ENCODE peak calls at places on chromosomes 2 and 18, in ten cellular contexts. One of them, this sample, is unnamed.

GRCh38 chr2:141020346-141020745 is 1110.5 kb downstream of the LRP1B start:
- DNase-seq in PC-3: no peak
- DNase-seq in keratinocyte: no peak
- DNase-seq in neural progenitor cell: no peak
- DNase-seq in fibroblast of lung: no peak
- DNase-seq in HepG2: no peak
- DNase-seq in HCT116: no peak
- DNase-seq in MM.1S: no peak
- DNase-seq in astrocyte: no peak
- DNase-seq in H1: no peak
- DNase-seq in this sample: no peak

GRCh38 chr2:8796878-8797550 is 40.4 kb downstream of the KIDINS220 start:
- DNase-seq in PC-3: no peak
- DNase-seq in keratinocyte: no peak
- DNase-seq in neural progenitor cell: no peak
- DNase-seq in fibroblast of lung: no peak
- DNase-seq in HepG2: no peak
- DNase-seq in HCT116: no peak
- DNase-seq in MM.1S: peak; percentile 48
- DNase-seq in astrocyte: no peak
- DNase-seq in H1: no peak
- DNase-seq in this sample: no peak

GRCh38 chr2:200962821-200963128 is 685 bp downstream of the ORC2 start:
- DNase-seq in PC-3: no peak
- DNase-seq in keratinocyte: no peak
- DNase-seq in neural progenitor cell: no peak
- DNase-seq in fibroblast of lung: no peak
- DNase-seq in HepG2: no peak
- DNase-seq in HCT116: no peak
- DNase-seq in MM.1S: no peak
- DNase-seq in astrocyte: no peak
- DNase-seq in H1: no peak
- DNase-seq in this sample: no peak

GRCh38 chr2:108640731-108641130 is 78.6 kb upstream of the RANBP2 start:
- DNase-seq in PC-3: peak; percentile 78
- DNase-seq in keratinocyte: no peak
- DNase-seq in neural progenitor cell: no peak
- DNase-seq in fibroblast of lung: peak; percentile 94
- DNase-seq in HepG2: no peak
- DNase-seq in HCT116: no peak
- DNase-seq in MM.1S: no peak
- DNase-seq in astrocyte: peak; percentile 94
- DNase-seq in H1: no peak
- DNase-seq in this sample: no peak

GRCh38 chr18:76970749-76971148 is 148.4 kb downstream of the ZNF236 start:
- DNase-seq in PC-3: no peak
- DNase-seq in keratinocyte: no peak
- DNase-seq in neural progenitor cell: no peak
- DNase-seq in fibroblast of lung: no peak
- DNase-seq in HepG2: no peak
- DNase-seq in HCT116: no peak
- DNase-seq in MM.1S: no peak
- DNase-seq in astrocyte: no peak
- DNase-seq in H1: no peak
- DNase-seq in this sample: no peak

GRCh38 chr2:156331572-156332451 is 709 bp downstream of the NR4A2 start:
- DNase-seq in PC-3: peak; percentile 69
- DNase-seq in keratinocyte: no peak
- DNase-seq in neural progenitor cell: peak; percentile 55
- DNase-seq in fibroblast of lung: peak; percentile 73
- DNase-seq in HepG2: no peak
- DNase-seq in HCT116: no peak
- DNase-seq in MM.1S: no peak
- DNase-seq in astrocyte: peak; percentile 70
- DNase-seq in H1: no peak
- DNase-seq in this sample: no peak

GRCh38 chr2:209845666-209846065 is 74.0 kb downstream of the UNC80 start:
- DNase-seq in PC-3: no peak
- DNase-seq in keratinocyte: no peak
- DNase-seq in neural progenitor cell: no peak
- DNase-seq in fibroblast of lung: no peak
- DNase-seq in HepG2: no peak
- DNase-seq in HCT116: no peak
- DNase-seq in MM.1S: no peak
- DNase-seq in astrocyte: no peak
- DNase-seq in H1: no peak
- DNase-seq in this sample: no peak

GRCh38 chr18:67456691-67457090 is 59.8 kb downstream of the DSEL start:
- DNase-seq in PC-3: no peak
- DNase-seq in keratinocyte: no peak
- DNase-seq in neural progenitor cell: no peak
- DNase-seq in fibroblast of lung: no peak
- DNase-seq in HepG2: no peak
- DNase-seq in HCT116: no peak
- DNase-seq in MM.1S: no peak
- DNase-seq in astrocyte: no peak
- DNase-seq in H1: no peak
- DNase-seq in this sample: no peak

GRCh38 chr2:56191617-56192016 is 7.8 kb downstream of the CCDC85A start:
- DNase-seq in PC-3: peak; percentile 81
- DNase-seq in keratinocyte: no peak
- DNase-seq in neural progenitor cell: peak; percentile 64
- DNase-seq in fibroblast of lung: peak; percentile 48
- DNase-seq in HepG2: peak; percentile 39
- DNase-seq in HCT116: peak; percentile 35
- DNase-seq in MM.1S: peak; percentile 29
- DNase-seq in astrocyte: peak; percentile 29
- DNase-seq in H1: peak; percentile 48
- DNase-seq in this sample: no peak

GRCh38 chr18:41121116-41121826 is 833.8 kb upstream of the PIK3C3 start:
- DNase-seq in PC-3: peak; percentile 64
- DNase-seq in keratinocyte: no peak
- DNase-seq in neural progenitor cell: peak; percentile 80
- DNase-seq in fibroblast of lung: peak; percentile 91
- DNase-seq in HepG2: no peak
- DNase-seq in HCT116: no peak
- DNase-seq in MM.1S: no peak
- DNase-seq in astrocyte: peak; percentile 89
- DNase-seq in H1: no peak
- DNase-seq in this sample: no peak

GRCh38 chr2:183963609-183964008 is 634.7 kb upstream of the ZNF804A start:
- DNase-seq in PC-3: peak; percentile 55
- DNase-seq in keratinocyte: no peak
- DNase-seq in neural progenitor cell: no peak
- DNase-seq in fibroblast of lung: no peak
- DNase-seq in HepG2: no peak
- DNase-seq in HCT116: no peak
- DNase-seq in MM.1S: no peak
- DNase-seq in astrocyte: no peak
- DNase-seq in H1: no peak
- DNase-seq in this sample: no peak

GRCh38 chr2:183967756-183968155 is 630.6 kb upstream of the ZNF804A start:
- DNase-seq in PC-3: no peak
- DNase-seq in keratinocyte: no peak
- DNase-seq in neural progenitor cell: no peak
- DNase-seq in fibroblast of lung: no peak
- DNase-seq in HepG2: no peak
- DNase-seq in HCT116: no peak
- DNase-seq in MM.1S: no peak
- DNase-seq in astrocyte: no peak
- DNase-seq in H1: no peak
- DNase-seq in this sample: no peak

DNA sequence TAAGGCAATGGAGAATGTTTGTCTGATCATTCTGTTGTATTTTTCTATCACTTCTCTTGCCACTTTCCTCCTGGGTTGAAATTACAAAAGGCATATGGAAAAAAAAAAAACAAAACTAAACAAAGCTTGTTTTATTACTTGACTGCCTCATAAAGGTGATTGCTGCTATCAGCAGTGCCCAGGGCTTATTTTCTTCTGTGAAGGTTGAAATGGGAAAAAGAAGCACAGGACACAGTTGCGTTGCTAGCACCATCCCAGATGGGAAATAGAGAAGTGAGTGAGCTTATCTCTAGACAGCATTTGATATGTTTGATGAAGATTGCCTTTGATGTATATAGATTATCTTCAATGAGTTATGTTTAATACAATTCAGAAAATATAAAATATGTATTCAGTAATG is 633.8 kb upstream of the ZNF804A start:
- DNase-seq in PC-3: no peak
- DNase-seq in keratinocyte: no peak
- DNase-seq in neural progenitor cell: no peak
- DNase-seq in fibroblast of lung: no peak
- DNase-seq in HepG2: no peak
- DNase-seq in HCT116: no peak
- DNase-seq in MM.1S: no peak
- DNase-seq in astrocyte: no peak
- DNase-seq in H1: no peak
- DNase-seq in this sample: no peak
- TF ChIP-seq EZH2 in PC-3: no peak
- TF ChIP-seq EZH2 in keratinocyte: no peak
- TF ChIP-seq EZH2 in neural progenitor cell: no peak
- TF ChIP-seq EZH2 in fibroblast of lung: no peak
- TF ChIP-seq EZH2 in HepG2: no peak
- TF ChIP-seq EZH2 in HCT116: no peak
- TF ChIP-seq EZH2 in MM.1S: no peak
- TF ChIP-seq EZH2 in astrocyte: no peak
- TF ChIP-seq EZH2 in H1: no peak
- TF ChIP-seq EZH2 in this sample: no peak

DNA sequence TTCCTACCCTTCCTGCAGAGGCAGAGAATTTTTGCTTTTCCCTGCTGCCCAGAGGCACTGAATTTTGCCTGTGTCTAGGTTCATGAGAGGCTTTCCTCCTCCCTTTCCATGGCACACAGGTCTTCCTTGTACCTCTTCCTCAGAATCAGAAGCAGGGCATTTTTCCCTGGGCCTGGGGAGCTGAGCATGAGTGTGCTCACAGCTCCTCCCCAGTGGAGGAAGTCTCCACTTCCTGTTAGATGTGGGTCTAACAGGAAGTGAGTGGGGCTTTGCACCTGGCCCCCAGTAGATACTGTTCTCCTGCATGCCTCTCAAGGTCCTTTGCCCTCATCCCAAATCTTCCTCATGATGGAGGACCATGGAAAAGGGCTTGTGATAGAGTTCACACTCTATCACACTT is 297.2 kb upstream of the FIGN start:
- DNase-seq in PC-3: no peak
- DNase-seq in keratinocyte: no peak
- DNase-seq in neural progenitor cell: no peak
- DNase-seq in fibroblast of lung: no peak
- DNase-seq in HepG2: no peak
- DNase-seq in HCT116: no peak
- DNase-seq in MM.1S: no peak
- DNase-seq in astrocyte: no peak
- DNase-seq in H1: no peak
- DNase-seq in this sample: no peak
- H3K27ac ChIP-seq in PC-3: no peak overlapping the region
- H3K27ac ChIP-seq in keratinocyte: no peak overlapping the region
- H3K27ac ChIP-seq in neural progenitor cell: no peak overlapping the region
- H3K27ac ChIP-seq in fibroblast of lung: no peak overlapping the region
- H3K27ac ChIP-seq in HepG2: no peak overlapping the region
- H3K27ac ChIP-seq in HCT116: no peak overlapping the region
- H3K27ac ChIP-seq in MM.1S: no peak overlapping the region
- H3K27ac ChIP-seq in astrocyte: no peak overlapping the region
- H3K27ac ChIP-seq in H1: no peak overlapping the region
- H3K27ac ChIP-seq in this sample: no peak overlapping the region

DNA sequence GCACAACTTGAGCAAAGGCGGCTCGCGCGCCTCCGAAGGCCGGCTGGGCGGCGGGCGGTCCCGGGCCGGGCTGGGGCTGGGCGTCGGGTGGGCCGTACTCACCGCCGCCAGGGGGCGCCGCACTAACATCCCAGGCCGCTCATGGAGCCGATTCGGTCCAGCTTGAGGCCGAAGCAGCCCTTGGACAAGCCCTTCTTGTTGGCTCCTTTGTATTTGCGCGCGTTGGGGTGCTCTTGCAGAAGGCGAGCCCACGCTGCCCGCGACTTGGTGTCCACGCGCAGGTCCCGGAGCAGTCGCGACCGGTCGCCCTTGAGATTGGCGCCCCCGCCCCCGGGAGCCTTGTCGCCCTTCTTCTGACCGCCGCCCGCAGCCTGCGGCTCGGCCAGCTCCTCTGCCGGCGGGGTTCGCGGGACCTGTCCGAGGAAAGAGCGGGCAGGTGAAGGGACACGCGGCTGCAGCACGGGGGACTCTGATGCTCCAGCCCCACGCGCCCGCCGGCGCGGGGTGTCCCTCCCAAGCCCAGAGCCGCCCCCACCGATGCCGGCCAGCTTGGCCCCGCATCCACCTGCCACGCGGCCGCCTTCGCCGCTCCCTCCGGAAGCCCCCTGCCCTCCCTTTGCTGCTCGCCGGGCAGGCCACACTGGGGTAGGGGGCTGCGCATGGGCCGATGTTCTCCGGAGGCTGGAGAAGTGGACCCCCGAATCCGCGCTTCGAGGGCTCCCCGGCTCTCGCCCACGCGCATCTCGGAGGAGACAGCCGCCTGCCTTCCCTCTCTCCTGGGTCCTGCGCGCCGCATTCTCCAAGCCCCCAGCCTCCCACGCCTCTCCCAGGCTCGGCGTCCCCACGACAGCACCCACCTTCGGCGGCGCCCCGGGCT is 655 bp downstream of the NPPC start:
- DNase-seq in PC-3: peak; percentile 74
- DNase-seq in keratinocyte: no peak
- DNase-seq in neural progenitor cell: peak; percentile 95
- DNase-seq in fibroblast of lung: peak; percentile 77
- DNase-seq in HepG2: peak; percentile 73
- DNase-seq in HCT116: peak; percentile 47
- DNase-seq in MM.1S: peak; percentile 78
- DNase-seq in astrocyte: peak; percentile 68
- DNase-seq in H1: peak; percentile 93
- DNase-seq in this sample: no peak
- TF ChIP-seq EZH2 in PC-3: no peak
- TF ChIP-seq EZH2 in keratinocyte: peak; percentile 19
- TF ChIP-seq EZH2 in neural progenitor cell: peak; percentile 80
- TF ChIP-seq EZH2 in fibroblast of lung: no peak
- TF ChIP-seq EZH2 in HepG2: peak; percentile 1
- TF ChIP-seq EZH2 in HCT116: no peak
- TF ChIP-seq EZH2 in MM.1S: no peak
- TF ChIP-seq EZH2 in astrocyte: peak; percentile 29
- TF ChIP-seq EZH2 in H1: no peak
- TF ChIP-seq EZH2 in this sample: no peak

GRCh38 chr2:188512456-188512855 is 220.8 kb downstream of the GULP1 start:
- DNase-seq in PC-3: peak; percentile 65
- DNase-seq in keratinocyte: no peak
- DNase-seq in neural progenitor cell: peak; percentile 40
- DNase-seq in fibroblast of lung: peak; percentile 63
- DNase-seq in HepG2: peak; percentile 33
- DNase-seq in HCT116: no peak
- DNase-seq in MM.1S: peak; percentile 50
- DNase-seq in astrocyte: peak; percentile 51
- DNase-seq in H1: no peak
- DNase-seq in this sample: peak; percentile 67

GRCh38 chr2:188503975-188504374 is 212.3 kb downstream of the GULP1 start:
- DNase-seq in PC-3: no peak
- DNase-seq in keratinocyte: no peak
- DNase-seq in neural progenitor cell: no peak
- DNase-seq in fibroblast of lung: no peak
- DNase-seq in HepG2: no peak
- DNase-seq in HCT116: no peak
- DNase-seq in MM.1S: no peak
- DNase-seq in astrocyte: no peak
- DNase-seq in H1: no peak
- DNase-seq in this sample: no peak

GRCh38 chr2:188511346-188511745 is 219.7 kb downstream of the GULP1 start:
- DNase-seq in PC-3: no peak
- DNase-seq in keratinocyte: no peak
- DNase-seq in neural progenitor cell: peak; percentile 18
- DNase-seq in fibroblast of lung: no peak
- DNase-seq in HepG2: no peak
- DNase-seq in HCT116: no peak
- DNase-seq in MM.1S: no peak
- DNase-seq in astrocyte: no peak
- DNase-seq in H1: no peak
- DNase-seq in this sample: no peak

GRCh38 chr2:188506843-188507242 is 215.2 kb downstream of the GULP1 start:
- DNase-seq in PC-3: no peak
- DNase-seq in keratinocyte: no peak
- DNase-seq in neural progenitor cell: peak; percentile 11
- DNase-seq in fibroblast of lung: peak; percentile 35
- DNase-seq in HepG2: no peak
- DNase-seq in HCT116: no peak
- DNase-seq in MM.1S: no peak
- DNase-seq in astrocyte: peak; percentile 31
- DNase-seq in H1: no peak
- DNase-seq in this sample: no peak
- H3K27ac ChIP-seq in PC-3: no peak overlapping the region
- H3K27ac ChIP-seq in keratinocyte: no peak overlapping the region
- H3K27ac ChIP-seq in neural progenitor cell: peak overlapping the region; percentile 30
- H3K27ac ChIP-seq in fibroblast of lung: no peak overlapping the region
- H3K27ac ChIP-seq in HepG2: no peak overlapping the region
- H3K27ac ChIP-seq in HCT116: no peak overlapping the region
- H3K27ac ChIP-seq in MM.1S: no peak overlapping the region
- H3K27ac ChIP-seq in astrocyte: no peak overlapping the region
- H3K27ac ChIP-seq in H1: no peak overlapping the region
- H3K27ac ChIP-seq in this sample: no peak overlapping the region